ENCODE peak calls at places on chromosomes 1 and 21, in six cellular contexts. E is H1, C is IMR-90, P is mesendoderm, T is mesenchymal stem cell, L is neuronal stem cell. U is an unnamed sample.

GRCh38 chr1:12172042-12172851 is 5.5 kb downstream of the TNFRSF1B start:
- DNase-seq in E (no peak), C (no peak), P (no peak), T (no peak), L (no peak), U (peak; percentile 18)

GRCh38 chr1:22618056-22618455 is 18.4 kb upstream of the C1QA start:
- DNase-seq in E (no peak), C (no peak), P (no peak), T (no peak), L (no peak), U (no peak)

GRCh38 chr21:22842875-22843274 is 1844.7 kb downstream of the NCAM2 start:
- DNase-seq in E (no peak), C (no peak), P (peak; percentile 19), T (no peak), L (no peak), U (no peak)

GRCh38 chr1:65174585-65174984 is 26.6 kb downstream of the AK4 start:
- DNase-seq in E (no peak), C (peak; percentile 94), P (no peak), T (peak; percentile 86), L (no peak), U (peak; percentile 8)

GRCh38 chr1:30637183-30637969 is 86.0 kb downstream of the MATN1 start:
- DNase-seq in E (no peak), C (no peak), P (no peak), T (no peak), L (no peak), U (no peak)

GRCh38 chr21:26148834-26149354 is 21.7 kb downstream of the APP start:
- DNase-seq in E (no peak), C (peak; percentile 69), P (peak; percentile 84), T (peak; percentile 63), L (no peak), U (no peak)

GRCh38 chr1:154499446-154499845 is 2.6 kb upstream of the TDRD10 start:
- DNase-seq in E (no peak), C (no peak), P (no peak), T (no peak), L (no peak), U (peak; percentile 20)

GRCh38 chr21:43631411-43632107 is 27.7 kb downstream of the HSF2BP start:
- DNase-seq in E (no peak), C (no peak), P (no peak), T (no peak), L (no peak), U (no peak)

GRCh38 chr1:223129229-223129851 is 13.7 kb downstream of the TLR5 start:
- DNase-seq in E (no peak), C (peak; percentile 25), P (peak; percentile 76), T (peak; percentile 42), L (no peak), U (peak; percentile 35)

GRCh38 chr21:26846036-26846931 is 1.1 kb upstream of the ADAMTS1 start:
- DNase-seq in E (no peak), C (peak; percentile 82), P (peak; percentile 88), T (peak; percentile 87), L (peak; percentile 58), U (peak; percentile 91)

GRCh38 chr1:63787875-63788274 is 14.1 kb downstream of the ROR1 start:
- DNase-seq in E (no peak), C (no peak), P (peak; percentile 78), T (no peak), L (no peak), U (no peak)

GRCh38 chr1:41312991-41313645 is 48.1 kb upstream of the FOXO6 start:
- DNase-seq in E (no peak), C (no peak), P (no peak), T (no peak), L (no peak), U (no peak)

DNA sequence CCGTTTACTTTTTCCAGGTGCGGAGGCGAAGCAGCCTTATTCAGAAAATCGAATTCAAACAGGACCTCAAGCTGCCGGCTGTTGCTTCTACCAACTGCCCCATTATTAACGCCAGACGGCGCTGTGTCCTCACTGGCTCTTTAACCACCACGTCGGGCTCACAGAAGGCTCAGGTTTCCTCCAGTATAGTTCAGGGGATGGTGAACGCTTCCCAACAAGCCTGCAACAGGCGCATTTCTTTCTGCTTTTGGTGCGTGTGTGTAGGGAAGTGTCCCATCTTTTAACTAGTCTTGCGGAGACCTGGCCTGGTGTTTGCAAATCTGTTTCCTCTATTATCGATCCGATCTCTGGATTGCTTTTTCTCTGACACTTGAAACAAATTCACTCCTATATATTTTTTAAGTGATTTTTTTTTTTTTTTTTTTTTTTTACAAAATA is 791 bp upstream of the STUM start:
- DNase-seq in E (peak; percentile 81), C (peak; percentile 86), P (peak; percentile 96), T (peak; percentile 89), L (peak; percentile 85), U (peak; percentile 87)
- H3K4me3 ChIP-seq in E (no peak overlapping the region), C (no peak overlapping the region), P (no peak overlapping the region), T (no peak overlapping the region), L (no peak overlapping the region), U (no peak overlapping the region)

DNA sequence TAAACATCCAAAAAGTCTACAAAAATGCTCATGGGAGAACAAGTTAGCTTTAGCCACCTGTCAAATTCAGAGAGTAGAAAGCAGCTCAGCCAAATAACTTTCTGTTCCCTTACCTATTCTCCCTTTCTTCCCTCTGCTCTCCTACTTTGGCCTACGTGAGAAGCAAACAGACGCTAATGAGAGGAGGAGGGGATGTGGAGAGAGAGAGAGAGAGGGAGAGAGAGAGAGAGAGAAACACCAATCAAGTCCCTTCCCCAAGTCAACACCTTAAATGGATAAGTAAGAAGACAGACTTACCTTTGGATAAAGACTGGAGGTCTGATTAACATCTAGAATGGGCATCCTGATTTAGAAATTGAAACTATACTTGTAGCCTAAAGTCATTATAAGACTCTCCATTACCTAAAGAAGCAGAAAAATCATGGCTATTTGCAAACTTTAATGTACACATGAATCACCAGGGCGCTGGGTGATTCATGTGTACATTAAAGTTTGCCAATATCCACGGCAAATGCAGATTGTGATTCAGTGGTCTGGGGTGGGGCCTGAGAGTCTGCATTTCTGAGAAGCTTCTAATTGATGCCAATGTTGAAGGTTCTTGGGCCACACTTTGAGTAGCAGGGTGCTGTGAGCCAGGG is 13.1 kb upstream of the DUSP12 start:
- DNase-seq in E (no peak), C (peak; percentile 69), P (peak; percentile 50), T (no peak), L (no peak), U (no peak)
- H4K8ac ChIP-seq in E (no peak overlapping the region), C (peak overlapping the region; percentile 5), P (no peak overlapping the region), T (peak overlapping the region; percentile 23), L (no peak overlapping the region), U (no peak overlapping the region)

GRCh38 chr1:160767417-160768294 is 28.3 kb upstream of the LY9 start:
- DNase-seq in E (no peak), C (no peak), P (peak; percentile 22), T (no peak), L (no peak), U (no peak)
- H3K4me3 ChIP-seq in E (no peak overlapping the region), C (no peak overlapping the region), P (no peak overlapping the region), T (no peak overlapping the region), L (no peak overlapping the region), U (no peak overlapping the region)

DNA sequence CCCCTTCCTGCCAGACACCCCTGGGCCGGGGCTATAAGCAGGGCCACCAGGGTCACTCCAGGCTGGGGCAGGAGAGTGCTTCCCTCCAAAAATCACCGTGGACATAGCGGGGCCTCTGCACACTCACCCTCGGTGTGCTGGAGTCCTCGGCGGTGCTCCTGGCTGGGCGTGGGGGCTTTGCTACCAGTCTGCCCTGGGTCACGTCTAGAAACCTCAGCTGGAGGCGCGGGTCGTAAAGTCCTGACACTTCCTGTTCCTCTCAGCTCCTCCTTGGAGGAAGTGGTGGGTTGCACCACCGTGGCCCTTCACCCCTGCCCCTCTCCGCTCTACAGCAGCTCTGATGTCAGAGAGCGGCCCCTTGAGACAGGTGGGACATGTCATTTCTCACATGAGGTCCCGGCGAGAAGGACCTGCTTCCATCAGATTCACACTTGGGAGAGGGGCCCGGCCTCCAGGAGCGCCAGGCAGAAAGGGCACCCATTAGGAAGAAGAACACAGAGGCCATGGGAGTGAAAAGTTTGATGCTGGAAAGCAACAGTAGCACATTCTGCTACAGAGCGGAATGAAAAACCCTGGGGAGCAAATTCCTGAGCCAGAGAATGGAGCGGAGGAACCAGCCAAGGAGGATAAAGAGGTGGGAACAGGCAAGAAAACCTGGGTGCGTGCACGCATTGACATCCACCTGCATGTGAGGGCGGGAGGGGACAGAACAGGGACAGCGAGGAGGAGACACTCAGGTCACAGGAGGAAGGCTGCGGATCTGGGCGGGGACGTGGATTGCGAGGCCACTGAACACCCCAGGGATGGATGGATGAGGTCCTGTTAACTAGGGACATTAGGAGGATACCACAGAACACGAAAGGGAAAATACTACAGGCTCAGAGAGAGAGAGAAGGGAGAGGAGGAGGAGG is at the start of gene ITGB2:
- DNase-seq in E (no peak), C (no peak), P (no peak), T (no peak), L (no peak), U (peak; percentile 8)
- H4K8ac ChIP-seq in E (peak within 1 kb of the TSS; percentile 35), C (no peak within 1 kb of the TSS), P (no peak within 1 kb of the TSS), T (no peak within 1 kb of the TSS), L (no peak within 1 kb of the TSS), U (no peak within 1 kb of the TSS)

GRCh38 chr1:36160949-36161485 is 5.1 kb downstream of the MAP7D1 start:
- DNase-seq in E (no peak), C (peak; percentile 71), P (peak; percentile 86), T (peak; percentile 71), L (no peak), U (no peak)
- H3K4me3 ChIP-seq in E (peak overlapping the region; percentile 29), C (peak overlapping the region; percentile 32), P (peak overlapping the region; percentile 44), T (peak overlapping the region; percentile 81), L (peak overlapping the region; percentile 52), U (no peak overlapping the region)

U was measured in trophoblast cell.